ENCODE peak calls at places on chromosomes 1 and 21, in ten cellular contexts. One of them, this sample, is unnamed.

GRCh38 chr1:239954836-239955235 is 136.8 kb upstream of the FMN2 start:
- DNase-seq in HCT116: no peak
- DNase-seq in sigmoid colon: no peak
- DNase-seq in ovary: no peak
- DNase-seq in A549: no peak
- DNase-seq in breast epithelium: no peak
- DNase-seq in K562: no peak
- DNase-seq in heart left ventricle: no peak
- DNase-seq in stomach: no peak
- DNase-seq in transverse colon: no peak
- DNase-seq in this sample: no peak

GRCh38 chr1:208211901-208212843 is 32.0 kb downstream of the PLXNA2 start:
- DNase-seq in HCT116: no peak
- DNase-seq in sigmoid colon: no peak
- DNase-seq in ovary: no peak
- DNase-seq in A549: no peak
- DNase-seq in breast epithelium: no peak
- DNase-seq in K562: no peak
- DNase-seq in heart left ventricle: no peak
- DNase-seq in stomach: no peak
- DNase-seq in transverse colon: no peak
- DNase-seq in this sample: no peak

GRCh38 chr1:168469690-168470089 is 74.1 kb downstream of the XCL2 start:
- DNase-seq in HCT116: peak; percentile 56
- DNase-seq in sigmoid colon: peak; percentile 89
- DNase-seq in ovary: peak; percentile 41
- DNase-seq in A549: peak; percentile 21
- DNase-seq in breast epithelium: peak; percentile 60
- DNase-seq in K562: peak; percentile 85
- DNase-seq in heart left ventricle: peak; percentile 84
- DNase-seq in stomach: peak; percentile 34
- DNase-seq in transverse colon: peak; percentile 60
- DNase-seq in this sample: peak; percentile 47

GRCh38 chr1:95742591-95743089 is 508.6 kb downstream of the RWDD3 start:
- DNase-seq in HCT116: peak; percentile 16
- DNase-seq in sigmoid colon: no peak
- DNase-seq in ovary: no peak
- DNase-seq in A549: no peak
- DNase-seq in breast epithelium: no peak
- DNase-seq in K562: no peak
- DNase-seq in heart left ventricle: peak; percentile 42
- DNase-seq in stomach: no peak
- DNase-seq in transverse colon: no peak
- DNase-seq in this sample: no peak

GRCh38 chr1:206859082-206859491 is 6.3 kb upstream of the IL20 start:
- DNase-seq in HCT116: no peak
- DNase-seq in sigmoid colon: no peak
- DNase-seq in ovary: no peak
- DNase-seq in A549: no peak
- DNase-seq in breast epithelium: no peak
- DNase-seq in K562: no peak
- DNase-seq in heart left ventricle: no peak
- DNase-seq in stomach: no peak
- DNase-seq in transverse colon: no peak
- DNase-seq in this sample: no peak

GRCh38 chr21:25564349-25564948 is 42.8 kb downstream of the MRPL39 start:
- DNase-seq in HCT116: no peak
- DNase-seq in sigmoid colon: no peak
- DNase-seq in ovary: no peak
- DNase-seq in A549: no peak
- DNase-seq in breast epithelium: no peak
- DNase-seq in K562: no peak
- DNase-seq in heart left ventricle: no peak
- DNase-seq in stomach: no peak
- DNase-seq in transverse colon: no peak
- DNase-seq in this sample: no peak

GRCh38 chr21:44286716-44287632 is 1.3 kb downstream of the AIRE start:
- DNase-seq in HCT116: no peak
- DNase-seq in sigmoid colon: no peak
- DNase-seq in ovary: no peak
- DNase-seq in A549: no peak
- DNase-seq in breast epithelium: no peak
- DNase-seq in K562: no peak
- DNase-seq in heart left ventricle: no peak
- DNase-seq in stomach: no peak
- DNase-seq in transverse colon: no peak
- DNase-seq in this sample: peak; percentile 49

GRCh38 chr1:241591736-241592135 is 48.4 kb downstream of the CHML start:
- DNase-seq in HCT116: no peak
- DNase-seq in sigmoid colon: no peak
- DNase-seq in ovary: no peak
- DNase-seq in A549: no peak
- DNase-seq in breast epithelium: no peak
- DNase-seq in K562: no peak
- DNase-seq in heart left ventricle: no peak
- DNase-seq in stomach: no peak
- DNase-seq in transverse colon: no peak
- DNase-seq in this sample: no peak

GRCh38 chr1:26378088-26378878 is 5.7 kb upstream of the ZNF683 start:
- DNase-seq in HCT116: no peak
- DNase-seq in sigmoid colon: peak; percentile 43
- DNase-seq in ovary: no peak
- DNase-seq in A549: peak; percentile 64
- DNase-seq in breast epithelium: no peak
- DNase-seq in K562: peak; percentile 99
- DNase-seq in heart left ventricle: no peak
- DNase-seq in stomach: no peak
- DNase-seq in transverse colon: peak; percentile 35
- DNase-seq in this sample: no peak

GRCh38 chr1:110850145-110850544 is 22.8 kb upstream of the CD53 start:
- DNase-seq in HCT116: no peak
- DNase-seq in sigmoid colon: no peak
- DNase-seq in ovary: no peak
- DNase-seq in A549: no peak
- DNase-seq in breast epithelium: no peak
- DNase-seq in K562: no peak
- DNase-seq in heart left ventricle: no peak
- DNase-seq in stomach: no peak
- DNase-seq in transverse colon: no peak
- DNase-seq in this sample: no peak

GRCh38 chr1:110850632-110851031 is 22.3 kb upstream of the CD53 start:
- DNase-seq in HCT116: no peak
- DNase-seq in sigmoid colon: no peak
- DNase-seq in ovary: no peak
- DNase-seq in A549: no peak
- DNase-seq in breast epithelium: no peak
- DNase-seq in K562: no peak
- DNase-seq in heart left ventricle: no peak
- DNase-seq in stomach: no peak
- DNase-seq in transverse colon: no peak
- DNase-seq in this sample: no peak

GRCh38 chr1:110846861-110847260 is 26.1 kb upstream of the CD53 start:
- DNase-seq in HCT116: no peak
- DNase-seq in sigmoid colon: no peak
- DNase-seq in ovary: no peak
- DNase-seq in A549: no peak
- DNase-seq in breast epithelium: no peak
- DNase-seq in K562: no peak
- DNase-seq in heart left ventricle: no peak
- DNase-seq in stomach: no peak
- DNase-seq in transverse colon: no peak
- DNase-seq in this sample: no peak
- H3K4me1 ChIP-seq in HCT116: no peaks in the 10 kb centered on the region
- H3K4me1 ChIP-seq in sigmoid colon: no peaks in the 10 kb centered on the region
- H3K4me1 ChIP-seq in ovary: no peaks in the 10 kb centered on the region
- H3K4me1 ChIP-seq in A549: no peaks in the 10 kb centered on the region
- H3K4me1 ChIP-seq in breast epithelium: no peaks in the 10 kb centered on the region
- H3K4me1 ChIP-seq in K562: no peaks in the 10 kb centered on the region
- H3K4me1 ChIP-seq in heart left ventricle: no peaks in the 10 kb centered on the region
- H3K4me1 ChIP-seq in stomach: no peaks in the 10 kb centered on the region
- H3K4me1 ChIP-seq in transverse colon: no peaks in the 10 kb centered on the region
- H3K4me1 ChIP-seq in this sample: no peaks in the 10 kb centered on the region

GRCh38 chr1:25040122-25040685 is 110.1 kb upstream of the RUNX3 start:
- DNase-seq in HCT116: no peak
- DNase-seq in sigmoid colon: no peak
- DNase-seq in ovary: no peak
- DNase-seq in A549: no peak
- DNase-seq in breast epithelium: no peak
- DNase-seq in K562: no peak
- DNase-seq in heart left ventricle: no peak
- DNase-seq in stomach: no peak
- DNase-seq in transverse colon: no peak
- DNase-seq in this sample: no peak

GRCh38 chr1:25038699-25039098 is 108.6 kb upstream of the RUNX3 start:
- DNase-seq in HCT116: no peak
- DNase-seq in sigmoid colon: no peak
- DNase-seq in ovary: no peak
- DNase-seq in A549: no peak
- DNase-seq in breast epithelium: no peak
- DNase-seq in K562: no peak
- DNase-seq in heart left ventricle: no peak
- DNase-seq in stomach: no peak
- DNase-seq in transverse colon: no peak
- DNase-seq in this sample: no peak

GRCh38 chr1:25041869-25042268 is 111.8 kb upstream of the RUNX3 start:
- DNase-seq in HCT116: no peak
- DNase-seq in sigmoid colon: no peak
- DNase-seq in ovary: no peak
- DNase-seq in A549: no peak
- DNase-seq in breast epithelium: no peak
- DNase-seq in K562: no peak
- DNase-seq in heart left ventricle: no peak
- DNase-seq in stomach: no peak
- DNase-seq in transverse colon: no peak
- DNase-seq in this sample: no peak

GRCh38 chr1:25037174-25038074 is 107.3 kb upstream of the RUNX3 start:
- DNase-seq in HCT116: peak; percentile 48
- DNase-seq in sigmoid colon: no peak
- DNase-seq in ovary: no peak
- DNase-seq in A549: peak; percentile 60
- DNase-seq in breast epithelium: no peak
- DNase-seq in K562: peak; percentile 79
- DNase-seq in heart left ventricle: peak; percentile 33
- DNase-seq in stomach: no peak
- DNase-seq in transverse colon: peak; percentile 47
- DNase-seq in this sample: no peak

DNA sequence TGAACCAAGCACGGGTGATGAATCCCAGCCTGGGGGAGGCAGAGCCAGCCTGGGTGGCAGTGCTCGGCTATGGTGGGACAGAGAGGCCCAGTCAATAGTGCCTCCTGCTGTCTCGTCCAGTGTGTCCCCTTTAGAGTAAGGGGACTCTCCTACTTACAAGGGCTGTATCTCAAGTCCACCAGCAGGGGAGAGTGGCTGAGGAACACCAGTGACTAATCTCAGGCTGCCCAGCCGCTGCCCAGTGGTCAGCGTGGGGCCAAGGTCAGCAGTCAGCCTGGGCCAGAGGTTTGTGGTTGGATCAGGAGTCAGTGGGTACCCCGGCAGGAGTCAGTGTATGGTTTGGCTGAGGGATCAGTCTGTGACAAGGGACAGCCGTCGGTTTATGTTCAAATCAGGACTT is 109.2 kb upstream of the RUNX3 start:
- DNase-seq in HCT116: no peak
- DNase-seq in sigmoid colon: no peak
- DNase-seq in ovary: no peak
- DNase-seq in A549: no peak
- DNase-seq in breast epithelium: no peak
- DNase-seq in K562: peak; percentile 37
- DNase-seq in heart left ventricle: no peak
- DNase-seq in stomach: no peak
- DNase-seq in transverse colon: no peak
- DNase-seq in this sample: no peak
- TF ChIP-seq CTCF in HCT116: no peak
- TF ChIP-seq CTCF in sigmoid colon: no peak
- TF ChIP-seq CTCF in ovary: no peak
- TF ChIP-seq CTCF in A549: no peak
- TF ChIP-seq CTCF in breast epithelium: no peak
- TF ChIP-seq CTCF in K562: peak; percentile 65
- TF ChIP-seq CTCF in heart left ventricle: no peak
- TF ChIP-seq CTCF in stomach: no peak
- TF ChIP-seq CTCF in transverse colon: no peak
- TF ChIP-seq CTCF in this sample: no peak

DNA sequence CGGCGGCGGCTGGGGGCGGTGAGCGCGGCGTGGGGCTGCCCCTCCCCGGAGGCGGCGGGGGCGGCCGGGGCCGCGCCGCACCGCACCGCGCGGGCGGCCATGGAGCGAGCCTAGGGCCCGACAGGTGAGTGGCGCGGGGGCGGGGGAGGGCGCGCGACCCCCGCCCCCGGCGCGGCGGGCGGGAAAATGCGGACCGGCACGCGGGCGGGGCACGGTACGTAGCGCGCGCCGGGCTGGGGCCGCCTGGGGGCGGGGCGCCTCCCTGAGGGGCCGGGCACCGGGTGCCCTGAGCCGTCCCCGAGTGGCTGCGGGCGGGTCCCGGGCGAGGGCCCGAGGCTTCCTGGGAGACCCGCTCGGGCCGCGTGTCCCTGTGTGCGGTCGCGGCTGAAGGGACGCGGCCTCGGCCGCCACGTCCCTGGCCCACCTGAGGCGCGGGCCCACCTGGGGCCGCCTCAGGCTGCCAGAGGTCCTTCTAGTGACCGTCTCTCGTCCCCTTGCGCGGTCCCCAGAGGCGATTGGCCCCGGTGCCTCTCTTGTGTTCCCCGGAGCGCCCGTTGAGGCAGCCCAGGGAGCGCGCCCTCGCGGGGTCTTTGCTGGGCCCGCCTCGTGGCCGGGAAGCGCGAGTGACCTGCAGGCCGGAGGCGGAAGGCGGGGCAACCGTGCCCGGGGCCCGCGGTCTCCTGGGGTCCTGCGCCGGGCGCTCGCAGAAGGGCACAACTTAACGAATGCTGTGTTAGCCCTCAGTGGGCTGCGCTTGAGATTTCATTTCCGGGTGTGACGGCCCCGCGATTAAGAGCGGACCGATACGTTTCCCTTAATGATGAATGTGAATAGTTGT is 500 bp downstream of the FAM20B start:
- DNase-seq in HCT116: peak; percentile 39
- DNase-seq in sigmoid colon: peak; percentile 80
- DNase-seq in ovary: peak; percentile 76
- DNase-seq in A549: peak; percentile 77
- DNase-seq in breast epithelium: peak; percentile 57
- DNase-seq in K562: peak; percentile 92
- DNase-seq in heart left ventricle: peak; percentile 84
- DNase-seq in stomach: peak; percentile 88
- DNase-seq in transverse colon: peak; percentile 87
- DNase-seq in this sample: peak; percentile 88
- TF ChIP-seq POLR2A in HCT116: peak; percentile 73
- TF ChIP-seq POLR2A in sigmoid colon: no peak
- TF ChIP-seq POLR2A in ovary: no peak
- TF ChIP-seq POLR2A in A549: peak; percentile 85
- TF ChIP-seq POLR2A in breast epithelium: no peak
- TF ChIP-seq POLR2A in K562: peak; percentile 75
- TF ChIP-seq POLR2A in heart left ventricle: no peak
- TF ChIP-seq POLR2A in stomach: no peak
- TF ChIP-seq POLR2A in transverse colon: peak; percentile 88
- TF ChIP-seq POLR2A in this sample: peak; percentile 86

DNA sequence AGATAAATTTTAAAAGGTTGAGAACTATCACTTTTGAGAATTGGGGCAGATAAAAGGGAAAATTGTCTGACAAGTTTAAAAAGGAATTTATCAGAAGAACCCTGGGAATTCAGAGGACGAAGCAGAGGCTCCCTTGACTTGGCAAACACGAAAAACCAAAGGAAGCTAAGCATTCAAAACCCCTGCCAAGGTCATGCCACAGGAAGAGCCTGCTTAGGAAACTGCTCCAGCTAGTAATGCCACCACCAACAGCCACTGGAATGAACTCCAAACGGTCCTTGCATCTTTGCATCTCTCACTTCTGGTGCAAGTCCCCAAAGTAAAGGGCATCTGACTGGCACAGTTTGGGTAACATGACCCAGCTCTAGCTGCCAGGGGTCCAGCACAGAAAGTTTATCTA is 7.2 kb downstream of the GPBP1L1 start:
- DNase-seq in HCT116: no peak
- DNase-seq in sigmoid colon: no peak
- DNase-seq in ovary: no peak
- DNase-seq in A549: no peak
- DNase-seq in breast epithelium: no peak
- DNase-seq in K562: no peak
- DNase-seq in heart left ventricle: no peak
- DNase-seq in stomach: no peak
- DNase-seq in transverse colon: no peak
- DNase-seq in this sample: no peak
- H3K4me1 ChIP-seq in HCT116: no peaks in the 10 kb centered on the region
- H3K4me1 ChIP-seq in sigmoid colon: no peaks in the 10 kb centered on the region
- H3K4me1 ChIP-seq in ovary: peaks cover 10% of the 10 kb centered on the region
- H3K4me1 ChIP-seq in A549: peaks cover 57% of the 10 kb centered on the region
- H3K4me1 ChIP-seq in breast epithelium: peaks cover 8% of the 10 kb centered on the region
- H3K4me1 ChIP-seq in K562: peaks cover 15% of the 10 kb centered on the region
- H3K4me1 ChIP-seq in heart left ventricle: peaks cover 97% of the 10 kb centered on the region
- H3K4me1 ChIP-seq in stomach: peaks cover 100% of the 10 kb centered on the region
- H3K4me1 ChIP-seq in transverse colon: peaks cover 67% of the 10 kb centered on the region
- H3K4me1 ChIP-seq in this sample: peaks cover 80% of the 10 kb centered on the region